ENCODE peak calls at places on chromosome 10, in ten cellular contexts. Y is glutamatergic neuron; C is psoas muscle; B is MCF 10A; N is neural crest cell; F is GM12865; W is endothelial cell; V is RWPE2; Z is activated CD8-positive, alpha-beta T cell treated with anti-CD3 and anti-CD28 coated beads for 36 hours; D is omental fat pad. G is an unnamed sample.

GRCh38 chr10:76411719-76412435 is 980.5 kb downstream of the LRMDA start:
- DNase-seq in D (no peak), F (no peak), N (no peak), Y (no peak), V (no peak), W (no peak), C (peak), Z (no peak), B (no peak), G (no peak)

GRCh38 chr10:132151286-132151950 is 35.3 kb upstream of the DPYSL4 start:
- DNase-seq in V (peak), N (no peak), Z (no peak), Y (no peak), D (no peak), W (no peak), F (no peak), B (no peak), C (peak), G (no peak)

GRCh38 chr10:128615154-128615553 is 488.9 kb upstream of the MKI67 start:
- DNase-seq in C (no peak), W (no peak), D (no peak), N (no peak), Z (no peak), Y (no peak), B (no peak), F (no peak), V (no peak), G (no peak)

GRCh38 chr10:112991888-112992491 is 41.9 kb downstream of the TCF7L2 start:
- DNase-seq in F (no peak), B (peak), C (no peak), D (no peak), Y (no peak), W (no peak), V (peak), N (peak), Z (no peak), G (no peak)

GRCh38 chr10:6757119-6757518 is 177.0 kb upstream of the PRKCQ start:
- DNase-seq in F (peak), C (no peak), N (no peak), V (no peak), W (no peak), Y (no peak), D (no peak), Z (no peak), B (no peak), G (no peak)

GRCh38 chr10:46539596-46540411 is 16.7 kb downstream of the GPRIN2 start:
- DNase-seq in V (peak), F (no peak), D (peak), B (no peak), C (no peak), Y (peak), N (no peak), Z (peak), W (no peak), G (peak)

GRCh38 chr10:625751-626711 is 63.4 kb downstream of the DIP2C start:
- DNase-seq in C (no peak), F (no peak), D (no peak), V (no peak), W (no peak), B (no peak), N (no peak), Y (no peak), Z (no peak), G (no peak)

GRCh38 chr10:114631090-114631677 is 26.9 kb downstream of the ABLIM1 start:
- DNase-seq in Z (no peak), C (no peak), F (no peak), D (no peak), Y (no peak), W (no peak), V (no peak), B (no peak), N (no peak), G (no peak)

GRCh38 chr10:127715782-127716378 is 21.1 kb upstream of the FOXI2 start:
- DNase-seq in F (peak), Z (no peak), D (no peak), W (no peak), Y (no peak), N (no peak), B (peak), V (no peak), C (no peak), G (no peak)

GRCh38 chr10:57716884-57717283 is 550.8 kb downstream of the IPMK start:
- DNase-seq in N (no peak), Z (no peak), D (no peak), C (no peak), B (peak), V (no peak), F (no peak), Y (no peak), W (no peak), G (no peak)

GRCh38 chr10:629186-629998 is 60.1 kb downstream of the DIP2C start:
- DNase-seq in N (no peak), C (no peak), W (no peak), F (no peak), D (no peak), V (no peak), Y (no peak), Z (no peak), B (no peak), G (no peak)

GRCh38 chr10:132434405-132435005 is 37.5 kb downstream of the PWWP2B start:
- DNase-seq in Z (peak), V (no peak), W (no peak), Y (no peak), N (no peak), D (no peak), B (no peak), C (peak), F (no peak), G (no peak)

GRCh38 chr10:8013011-8013410 is 41.5 kb upstream of the GATA3 start:
- DNase-seq in W (no peak), F (no peak), N (no peak), D (no peak), V (no peak), Y (no peak), B (no peak), C (no peak), Z (no peak), G (no peak)

GRCh38 chr10:89887406-89887805 is 186.0 kb downstream of the KIF20B start:
- DNase-seq in Z (no peak), Y (no peak), N (no peak), C (no peak), D (no peak), V (no peak), W (no peak), F (peak), B (no peak), G (no peak)

GRCh38 chr10:35367107-35367859 is 31.0 kb downstream of the CCNY start:
- DNase-seq in W (no peak), Y (no peak), Z (no peak), D (no peak), C (no peak), V (no peak), B (no peak), N (no peak), F (no peak), G (no peak)

GRCh38 chr10:10609379-10609955 is 408.2 kb upstream of the CELF2 start:
- DNase-seq in N (no peak), D (no peak), W (no peak), Y (no peak), V (no peak), C (no peak), B (no peak), Z (no peak), F (no peak), G (no peak)

GRCh38 chr10:86899670-86900276 is 57.6 kb downstream of the MMRN2 start:
- DNase-seq in D (peak), Y (peak), V (no peak), C (peak), B (peak), N (peak), W (peak), F (peak), Z (peak), G (peak)

GRCh38 chr10:49509904-49510303 is 29.0 kb downstream of the ERCC6 start:
- DNase-seq in C (no peak), V (no peak), W (no peak), B (no peak), Z (no peak), F (no peak), N (no peak), Y (no peak), D (no peak), G (no peak)

GRCh38 chr10:116336866-116337265 is 12.6 kb downstream of the CCDC172 start:
- DNase-seq in V (no peak), D (no peak), Y (no peak), C (no peak), W (no peak), N (no peak), B (no peak), Z (no peak), F (no peak), G (no peak)

GRCh38 chr10:24476913-24477312 is 246.8 kb downstream of the ARHGAP21 start:
- DNase-seq in Y (no peak), C (no peak), B (no peak), N (no peak), V (no peak), D (no peak), Z (no peak), W (no peak), F (no peak), G (no peak)

GRCh38 chr10:71767420-71768035 is 5.8 kb downstream of the VSIR start:
- DNase-seq in N (no peak), F (no peak), W (peak), Z (no peak), D (no peak), Y (no peak), C (peak), V (no peak), B (peak), G (no peak)

GRCh38 chr10:128064615-128065580 is 61.3 kb downstream of the MKI67 start:
- DNase-seq in C (peak), D (peak), B (peak), N (no peak), Y (no peak), Z (peak), V (no peak), F (peak), W (no peak), G (no peak)

DNA sequence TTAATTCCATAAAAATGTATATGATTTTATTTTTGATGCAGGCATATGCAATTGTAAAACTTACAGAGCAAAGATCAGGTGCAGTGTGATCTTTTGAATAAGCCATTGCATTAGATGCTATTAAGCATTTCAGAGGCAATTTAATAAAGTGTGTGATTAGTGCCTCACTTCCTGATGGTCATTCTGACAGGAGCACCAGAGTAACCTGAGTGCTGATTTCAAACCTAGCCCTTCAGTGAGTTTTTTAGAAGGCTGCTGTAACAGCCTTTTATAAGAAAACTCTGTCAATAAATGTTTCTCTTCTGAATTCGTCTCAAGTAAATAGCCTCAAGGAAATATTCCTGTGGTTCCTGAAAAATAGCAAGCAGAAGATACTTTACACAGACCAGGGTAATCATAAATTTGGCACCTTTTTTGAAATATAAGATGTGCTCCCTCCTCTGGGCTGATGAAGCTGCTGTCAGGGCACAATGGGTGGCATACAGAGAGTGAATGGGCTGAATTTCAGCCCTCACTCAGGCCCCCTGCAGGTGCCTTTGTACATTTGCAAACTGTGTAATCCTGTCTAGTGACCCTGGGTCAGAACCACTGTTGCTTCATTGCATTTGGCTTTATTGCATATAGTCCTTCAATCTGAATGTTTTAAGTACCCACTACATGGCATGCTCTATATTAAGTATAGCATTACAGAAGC is 193.7 kb upstream of the CSTF2T start:
- DNase-seq in F (peak), D (no peak), N (peak), B (peak), Y (no peak), W (peak), Z (peak), V (no peak), C (no peak), G (peak)
- TF ChIP-seq CTCF in F (peak), D (no peak), N (peak), B (peak), Y (no peak), W (peak), Z (peak), V (no peak), C (peak), G (no peak)

GRCh38 chr10:17871036-17871435 is 61.9 kb downstream of the MRC1 start:
- DNase-seq in Y (no peak), W (no peak), F (no peak), Z (no peak), D (no peak), V (no peak), C (no peak), N (no peak), B (no peak), G (no peak)

GRCh38 chr10:17877121-17877520 is 68.0 kb downstream of the MRC1 start:
- DNase-seq in F (no peak), D (no peak), N (no peak), W (no peak), Y (no peak), C (no peak), B (no peak), V (no peak), Z (no peak), G (no peak)

GRCh38 chr10:17867056-17867455 is 57.9 kb downstream of the MRC1 start:
- DNase-seq in F (no peak), V (no peak), Z (no peak), D (no peak), B (no peak), W (no peak), N (no peak), C (no peak), Y (no peak), G (no peak)

GRCh38 chr10:17873946-17874345 is 64.8 kb downstream of the MRC1 start:
- DNase-seq in D (no peak), C (no peak), Y (no peak), V (no peak), F (no peak), N (no peak), B (no peak), W (no peak), Z (no peak), G (no peak)

GRCh38 chr10:17872191-17873091 is 63.3 kb downstream of the MRC1 start:
- DNase-seq in V (no peak), N (no peak), W (peak), C (no peak), B (peak), F (peak), Z (peak), Y (no peak), D (no peak), G (no peak)
- TF ChIP-seq CTCF in V (peak), N (no peak), W (peak), C (peak), B (peak), F (peak), Z (no peak), Y (no peak), D (no peak), G (no peak)

DNA sequence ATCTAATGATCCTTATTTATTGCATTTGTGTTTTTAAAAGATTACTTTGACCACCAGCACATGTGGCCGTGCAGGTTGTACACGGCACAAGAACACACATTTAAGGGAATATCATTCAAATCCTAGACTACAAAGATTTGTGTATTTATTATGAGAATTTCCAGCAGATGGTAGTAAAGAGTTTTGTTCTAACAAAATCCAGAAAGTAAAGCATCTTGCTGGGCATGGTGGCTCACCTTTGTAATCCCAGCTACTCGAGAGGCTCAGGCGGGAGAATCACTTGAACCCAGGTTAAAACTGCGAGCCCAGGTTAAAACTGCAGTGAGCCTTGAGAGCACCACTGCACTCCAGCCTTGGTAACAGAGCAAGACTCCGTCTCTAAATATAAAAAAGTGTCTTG is 31.5 kb downstream of the MACROH2A2 start:
- DNase-seq in B (no peak), C (no peak), N (no peak), Y (no peak), V (no peak), F (no peak), Z (no peak), D (no peak), W (no peak), G (no peak)
- TF ChIP-seq CTCF in B (peak), C (no peak), N (no peak), Y (no peak), V (peak), F (no peak), Z (no peak), D (no peak), W (no peak), G (no peak)

DNA sequence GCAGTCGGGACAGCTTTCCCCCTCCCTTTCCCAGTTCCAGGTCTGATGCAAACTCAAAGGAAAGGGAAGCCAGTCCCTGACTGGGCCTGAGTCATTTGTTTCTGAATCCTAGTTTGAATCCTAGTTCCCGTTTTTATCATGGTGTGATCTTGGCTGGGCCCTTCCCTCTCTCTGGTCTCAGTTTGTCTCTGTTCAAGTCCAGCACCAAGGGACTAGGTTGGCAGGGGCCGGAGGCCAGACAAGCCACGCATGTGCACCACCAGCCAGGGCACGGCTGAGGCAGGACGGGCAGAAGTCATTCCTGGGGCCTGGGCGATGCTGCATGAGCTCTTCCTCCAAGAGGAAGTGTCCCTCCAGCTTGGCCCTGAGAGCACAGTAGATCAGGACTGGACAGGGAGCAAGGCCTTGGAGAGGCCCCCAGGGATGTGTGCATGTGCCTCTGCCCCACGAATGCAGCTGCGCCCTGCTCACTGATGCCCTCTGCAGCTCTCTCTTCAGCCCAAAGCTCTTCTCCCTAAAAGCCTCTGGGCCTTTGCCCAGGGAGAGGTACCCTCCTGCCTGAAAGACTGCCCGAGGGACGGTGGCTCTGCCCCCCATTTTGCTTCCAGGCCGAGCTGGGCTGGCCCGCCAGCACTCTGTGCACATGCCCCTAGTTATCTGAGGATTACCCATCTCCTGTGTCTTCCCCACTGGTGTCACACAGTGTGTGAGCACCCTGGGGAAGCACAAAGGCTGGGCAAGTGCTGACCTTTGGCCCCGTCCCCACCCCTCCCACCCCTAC is 86.7 kb downstream of the ZMIZ1 start:
- DNase-seq in B (peak), Y (no peak), N (no peak), C (peak), W (no peak), V (no peak), D (no peak), F (no peak), Z (no peak), G (no peak)
- TF ChIP-seq CTCF in B (no peak), Y (no peak), N (no peak), C (no peak), W (no peak), V (peak), D (no peak), F (no peak), Z (no peak), G (no peak)

GRCh38 chr10:95987685-95988426 is 55.5 kb upstream of the CCNJ start:
- DNase-seq in D (no peak), F (peak), Y (no peak), C (no peak), W (no peak), B (no peak), V (no peak), N (no peak), Z (no peak), G (no peak)

DNA sequence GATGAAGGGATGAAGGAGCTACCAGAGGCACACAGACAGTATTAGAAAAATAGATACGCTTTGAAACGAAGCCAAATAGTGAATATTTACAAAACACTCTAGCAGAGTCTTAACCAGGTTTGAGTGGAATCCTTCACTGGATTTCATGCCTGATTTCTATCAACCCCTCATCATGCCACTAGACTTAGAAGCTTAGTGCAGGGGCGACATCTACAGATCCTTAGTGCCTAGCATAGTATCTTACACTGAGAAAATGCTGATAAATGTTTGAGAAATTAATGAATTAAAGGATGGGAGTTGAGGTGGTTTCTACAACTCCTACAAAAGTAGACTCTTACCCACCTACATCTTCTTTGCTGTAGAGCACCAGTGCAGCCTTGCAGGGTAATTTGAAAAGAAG is 54.7 kb upstream of the CCNJ start:
- DNase-seq in W (no peak), Y (no peak), D (no peak), B (no peak), F (peak), Z (no peak), C (no peak), V (no peak), N (no peak), G (no peak)
- TF ChIP-seq CTCF in W (no peak), Y (no peak), D (no peak), B (no peak), F (peak), Z (no peak), C (no peak), V (no peak), N (no peak), G (no peak)

GRCh38 chr10:59831658-59832503 is 74.5 kb downstream of the CCDC6 start:
- DNase-seq in Z (no peak), F (no peak), Y (no peak), V (no peak), B (no peak), D (no peak), N (no peak), W (no peak), C (no peak), G (no peak)

GRCh38 chr10:59829601-59830000 is 76.3 kb upstream of the MRLN start:
- DNase-seq in Y (no peak), C (no peak), F (peak), D (no peak), N (no peak), V (no peak), W (no peak), Z (no peak), B (no peak), G (no peak)

GRCh38 chr10:59830601-59831259 is 75.6 kb downstream of the CCDC6 start:
- DNase-seq in B (peak), V (no peak), W (peak), Z (peak), F (peak), N (peak), D (no peak), C (peak), Y (peak), G (peak)

GRCh38 chr10:59838390-59838789 is 68.0 kb downstream of the CCDC6 start:
- DNase-seq in N (no peak), Z (no peak), Y (no peak), F (no peak), B (no peak), C (no peak), D (no peak), V (no peak), W (no peak), G (no peak)

DNA sequence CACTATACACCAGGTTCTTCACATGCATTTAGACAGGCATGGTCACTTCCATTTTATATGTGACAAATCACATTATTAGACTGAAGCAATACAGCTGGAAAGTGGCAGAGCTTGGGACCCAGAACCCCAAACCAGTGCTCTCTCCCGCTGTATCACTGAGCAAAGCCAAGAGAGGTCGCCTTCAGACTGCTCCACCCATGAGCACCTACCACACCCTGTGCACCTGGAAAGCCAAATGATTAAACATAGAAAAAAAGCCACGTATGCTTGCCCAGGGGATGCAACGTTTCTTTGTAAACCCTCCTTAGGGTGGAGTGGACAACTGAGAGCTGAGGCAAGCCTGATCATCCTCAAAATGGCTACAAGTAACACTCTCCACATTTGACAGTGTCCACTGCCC is 72.5 kb downstream of the CCDC6 start:
- DNase-seq in Z (no peak), F (peak), D (no peak), Y (no peak), N (no peak), W (no peak), C (no peak), B (no peak), V (no peak), G (no peak)
- TF ChIP-seq CTCF in Z (no peak), F (no peak), D (no peak), Y (no peak), N (no peak), W (no peak), C (no peak), B (no peak), V (no peak), G (no peak)

G was measured in nephron progenitor cell.